ENCODE peak calls at places on chromosomes 2 and 18, in four cellular contexts. L, H, M and E are unnamed samples.

GRCh38 chr2:72115361-72116080 is 32.1 kb downstream of the CYP26B1 start:
- DNase-seq in L (peak), H (peak), M (peak), E (peak)

GRCh38 chr2:225471492-225471891 is 72.0 kb downstream of the NYAP2 start:
- DNase-seq in L (no peak), H (no peak), M (no peak), E (no peak)

GRCh38 chr18:54958711-54959625 is at the start of gene CCDC68:
- DNase-seq in L (peak), H (no peak), M (peak), E (peak)

GRCh38 chr2:99571609-99572344 is 82.0 kb upstream of the REV1 start:
- DNase-seq in L (no peak), H (no peak), M (no peak), E (no peak)

GRCh38 chr18:12497296-12497695 is 89.6 kb downstream of the PRELID3A start:
- DNase-seq in L (no peak), H (no peak), M (no peak), E (no peak)

GRCh38 chr2:83823238-83823637 is 635.8 kb downstream of the SUCLG1 start:
- DNase-seq in L (no peak), H (no peak), M (no peak), E (no peak)

GRCh38 chr2:142980246-142981068 is 103.0 kb downstream of the KYNU start:
- DNase-seq in L (no peak), H (peak), M (no peak), E (no peak)

GRCh38 chr2:105149272-105149671 is 92.3 kb upstream of the GPR45 start:
- DNase-seq in L (no peak), H (no peak), M (no peak), E (no peak)

GRCh38 chr2:37588316-37588777 is 83.1 kb downstream of the CDC42EP3 start:
- DNase-seq in L (no peak), H (peak), M (no peak), E (no peak)

GRCh38 chr18:35026407-35027061 is 14.7 kb upstream of the MAPRE2 start:
- DNase-seq in L (no peak), H (no peak), M (no peak), E (no peak)

GRCh38 chr18:52462853-52463252 is 122.9 kb downstream of the DCC start:
- DNase-seq in L (no peak), H (no peak), M (no peak), E (no peak)

GRCh38 chr2:235378261-235378660 is 115.6 kb upstream of the AGAP1 start:
- DNase-seq in L (no peak), H (peak), M (no peak), E (no peak)

GRCh38 chr18:54388203-54389142 is 30.8 kb downstream of the C18orf54 start:
- DNase-seq in L (no peak), H (peak), M (no peak), E (no peak)

GRCh38 chr18:11767935-11768334 is 78.9 kb downstream of the GNAL start:
- DNase-seq in L (no peak), H (no peak), M (no peak), E (no peak)

GRCh38 chr2:238351315-238351714 is 31.0 kb downstream of the TRAF3IP1 start:
- DNase-seq in L (no peak), H (no peak), M (no peak), E (no peak)

GRCh38 chr2:109644571-109645275 is 30.6 kb downstream of the SOWAHC start:
- DNase-seq in L (peak), H (no peak), M (peak), E (no peak)

GRCh38 chr2:239780236-239780997 is 244.7 kb downstream of the NDUFA10 start:
- DNase-seq in L (no peak), H (no peak), M (no peak), E (no peak)

GRCh38 chr2:178225011-178225817 is 30.9 kb downstream of the OSBPL6 start:
- DNase-seq in L (no peak), H (peak), M (no peak), E (no peak)

GRCh38 chr2:203759692-203760365 is 53.4 kb downstream of the CD28 start:
- DNase-seq in L (no peak), H (peak), M (no peak), E (no peak)

GRCh38 chr2:110994250-110994961 is 126.3 kb upstream of the BCL2L11 start:
- DNase-seq in L (no peak), H (no peak), M (no peak), E (no peak)

GRCh38 chr2:44777542-44777941 is 164.0 kb upstream of the SIX3 start:
- DNase-seq in L (no peak), H (no peak), M (peak), E (no peak)

GRCh38 chr2:212228651-212229253 is 309.9 kb downstream of the ERBB4 start:
- DNase-seq in L (no peak), H (peak), M (no peak), E (no peak)

GRCh38 chr2:168185583-168186274 is 61.7 kb downstream of the STK39 start:
- DNase-seq in L (no peak), H (no peak), M (no peak), E (no peak)

GRCh38 chr2:189557373-189557772 is 23.2 kb downstream of the SLC40A1 start:
- DNase-seq in L (no peak), H (no peak), M (no peak), E (no peak)

GRCh38 chr2:160269365-160269764 is 69.3 kb upstream of the ITGB6 start:
- DNase-seq in L (peak), H (no peak), M (no peak), E (no peak)

GRCh38 chr2:199659207-199659606 is 191.8 kb downstream of the FTCDNL1 start:
- DNase-seq in L (peak), H (peak), M (peak), E (no peak)
- H3K4me3 ChIP-seq in L (peak), H (peak), M (peak), E (no peak)

GRCh38 chr18:57569133-57569532 is 17.4 kb downstream of the FECH start:
- DNase-seq in L (no peak), H (no peak), M (no peak), E (no peak)
- H3K4me3 ChIP-seq in L (no peak), H (no peak), M (no peak), E (no peak)

GRCh38 chr18:24656044-24656443 is 195.6 kb downstream of the HRH4 start:
- DNase-seq in L (no peak), H (no peak), M (no peak), E (no peak)

GRCh38 chr18:24659837-24660720 is 199.6 kb downstream of the HRH4 start:
- DNase-seq in L (peak), H (peak), M (peak), E (no peak)

GRCh38 chr18:24657461-24657860 is 197.0 kb downstream of the HRH4 start:
- DNase-seq in L (no peak), H (no peak), M (no peak), E (no peak)

GRCh38 chr18:24658302-24658701 is 197.9 kb downstream of the HRH4 start:
- DNase-seq in L (no peak), H (no peak), M (no peak), E (no peak)

DNA sequence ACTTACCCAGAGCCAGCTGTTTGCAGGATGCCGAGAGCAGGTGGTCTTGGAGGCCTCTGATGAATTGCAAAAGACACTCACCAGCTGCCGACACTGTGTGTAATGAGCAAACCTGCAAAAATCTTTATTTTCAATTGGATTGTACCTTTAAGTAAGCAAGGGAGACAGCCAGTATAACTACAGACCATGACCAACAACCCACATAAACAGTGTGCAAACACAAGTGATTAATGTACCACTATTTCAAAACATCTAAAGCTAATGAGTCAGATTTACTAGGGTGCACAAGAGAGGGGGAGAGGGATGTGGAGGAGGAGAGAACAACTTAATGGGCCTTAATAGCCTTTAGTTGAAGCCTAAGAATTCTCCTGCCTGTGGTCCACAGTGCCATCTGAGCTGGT is 196.1 kb downstream of the HRH4 start:
- DNase-seq in L (no peak), H (peak), M (no peak), E (no peak)
- H3K4me3 ChIP-seq in L (no peak), H (no peak), M (no peak), E (no peak)

GRCh38 chr2:229485782-229486181 is 214.7 kb upstream of the PID1 start:
- DNase-seq in L (no peak), H (no peak), M (no peak), E (no peak)
- H3K4me3 ChIP-seq in L (no peak), H (no peak), M (no peak), E (no peak)

GRCh38 chr2:88067189-88067588 is 436 bp upstream of the SMYD1 start:
- DNase-seq in L (no peak), H (no peak), M (peak), E (no peak)

GRCh38 chr2:88069117-88069516 is 1.5 kb downstream of the SMYD1 start:
- DNase-seq in L (no peak), H (no peak), M (no peak), E (no peak)

GRCh38 chr2:88067598-88067997 is at the start of gene SMYD1:
- DNase-seq in L (no peak), H (no peak), M (peak), E (no peak)

GRCh38 chr2:88066543-88066942 is 1.1 kb upstream of the SMYD1 start:
- DNase-seq in L (no peak), H (no peak), M (no peak), E (no peak)

DNA sequence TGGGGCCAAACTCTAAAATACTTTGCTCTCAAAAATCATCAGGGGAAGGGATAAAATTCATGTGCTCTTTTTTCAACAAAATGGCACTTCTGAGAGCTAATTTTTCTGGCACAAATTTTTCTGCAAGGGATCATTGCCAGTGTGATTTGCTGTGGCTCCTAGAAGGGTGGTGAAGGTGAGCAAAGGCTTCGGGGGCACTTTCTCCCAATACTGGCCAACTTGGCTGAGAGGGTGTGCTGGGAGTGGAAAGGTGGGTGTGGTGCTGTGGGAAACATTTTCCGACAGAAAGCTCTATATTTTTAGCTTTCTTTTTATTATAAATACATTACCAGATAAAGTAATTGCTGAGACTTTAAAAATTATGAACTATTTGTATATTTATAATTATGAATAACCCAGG is 419 bp downstream of the SMYD1 start:
- DNase-seq in L (no peak), H (no peak), M (no peak), E (no peak)
- H3K4me3 ChIP-seq in L (no peak), H (no peak), M (peak), E (no peak)

GRCh38 chr2:120343433-120344105 is 2.4 kb upstream of the INHBB start:
- DNase-seq in L (peak), H (peak), M (peak), E (peak)
- H3K4me3 ChIP-seq in L (peak), H (no peak), M (peak), E (peak)

GRCh38 chr2:78864205-78864604 is 161.3 kb upstream of the REG3G start:
- DNase-seq in L (no peak), H (no peak), M (no peak), E (no peak)
- H3K4me3 ChIP-seq in L (no peak), H (no peak), M (no peak), E (no peak)